ENCODE peak calls at places on chromosomes 4 and X, in nine cellular contexts. U, Q, N, H, F, O, R, W and K are unnamed samples.

GRCh38 chr4:90495936-90496335 is 368.7 kb downstream of the CCSER1 start:
- DNase-seq in Q (no peak), H (no peak), U (no peak), F (no peak), N (no peak), R (no peak), O (no peak), W (no peak), K (no peak)

GRCh38 chr4:66475596-66475995 is 805.3 kb upstream of the EPHA5 start:
- DNase-seq in U (peak; percentile 29), N (no peak), Q (no peak), R (no peak), O (no peak), W (no peak), F (no peak), H (no peak), K (no peak)

GRCh38 chr4:14130551-14130950 is 503.0 kb upstream of the BOD1L1 start:
- DNase-seq in H (no peak), R (no peak), N (no peak), Q (no peak), F (no peak), W (no peak), O (no peak), U (no peak), K (no peak)

GRCh38 chr4:67550491-67551256 is 5.4 kb upstream of the CENPC start:
- DNase-seq in O (no peak), H (no peak), F (no peak), U (no peak), R (no peak), N (no peak), Q (no peak), W (no peak), K (no peak)

GRCh38 chr4:125728568-125728967 is 413.8 kb downstream of the FAT4 start:
- DNase-seq in F (no peak), W (no peak), O (peak; percentile 93), R (no peak), H (no peak), N (no peak), U (peak; percentile 92), Q (no peak), K (no peak)

GRCh38 chr4:107906458-107907100 is 24.8 kb upstream of the CYP2U1 start:
- DNase-seq in R (no peak), N (no peak), O (no peak), Q (no peak), F (no peak), U (no peak), W (no peak), H (no peak), K (no peak)

GRCh38 chr4:156251373-156252065 is 297.9 kb upstream of the CTSO start:
- DNase-seq in R (no peak), U (no peak), H (no peak), F (no peak), N (no peak), O (no peak), W (no peak), Q (no peak), K (no peak)

GRCh38 chrX:71622347-71623104 is 4.2 kb upstream of the CXCR3 start:
- DNase-seq in R (peak; percentile 83), W (peak; percentile 58), H (peak; percentile 87), F (peak; percentile 38), N (peak; percentile 79), Q (peak; percentile 93), O (peak; percentile 65), U (peak; percentile 83), K (peak; percentile 42)

GRCh38 chrX:12065251-12065650 is 73.0 kb upstream of the FRMPD4 start:
- DNase-seq in O (peak; percentile 62), R (no peak), U (peak; percentile 59), N (no peak), Q (no peak), H (no peak), W (no peak), F (no peak), K (no peak)

GRCh38 chrX:103637604-103638338 is 9.0 kb downstream of the TCEAL1 start:
- DNase-seq in W (no peak), U (no peak), N (no peak), Q (no peak), F (no peak), H (no peak), O (peak; percentile 80), R (no peak), K (no peak)

GRCh38 chrX:107979534-107979933 is 2.6 kb downstream of the TEX13B start:
- DNase-seq in W (no peak), N (no peak), H (no peak), O (no peak), U (no peak), R (no peak), Q (no peak), F (no peak), K (no peak)

GRCh38 chrX:103063191-103063845 is 653 bp downstream of the BEX1 start:
- DNase-seq in O (peak; percentile 9), U (peak; percentile 54), F (no peak), N (no peak), W (peak; percentile 36), Q (no peak), R (no peak), H (no peak), K (no peak)

GRCh38 chrX:118551426-118551825 is 55.8 kb downstream of the DOCK11 start:
- DNase-seq in N (no peak), Q (no peak), U (no peak), W (no peak), O (no peak), F (no peak), R (no peak), H (no peak), K (no peak)

GRCh38 chrX:122113896-122114295 is 1066.5 kb downstream of the GLUD2 start:
- DNase-seq in O (no peak), U (no peak), N (no peak), W (no peak), F (no peak), H (no peak), R (no peak), Q (no peak), K (no peak)

GRCh38 chr4:99811850-99812249 is 4.8 kb upstream of the DAPP1 start:
- DNase-seq in N (no peak), W (peak; percentile 49), U (peak; percentile 46), R (no peak), F (peak; percentile 18), H (peak; percentile 45), O (peak; percentile 27), Q (no peak), K (no peak)

GRCh38 chrX:33434256-33435092 is 223.1 kb upstream of the DMD start:
- DNase-seq in N (peak; percentile 60), O (peak; percentile 20), R (peak; percentile 35), U (peak; percentile 37), H (peak; percentile 43), W (peak; percentile 54), F (no peak), Q (peak; percentile 73), K (peak; percentile 10)

GRCh38 chr4:107838763-107839162 is 14.0 kb downstream of the SGMS2 start:
- DNase-seq in W (no peak), O (peak; percentile 56), R (no peak), U (peak; percentile 64), Q (no peak), H (no peak), F (no peak), N (no peak), K (no peak)

GRCh38 chr4:107778784-107779530 is 45.8 kb upstream of the SGMS2 start:
- DNase-seq in Q (no peak), N (no peak), U (no peak), R (no peak), W (no peak), O (no peak), H (no peak), F (no peak), K (no peak)

GRCh38 chrX:129760981-129761380 is 18.8 kb upstream of the SASH3 start:
- DNase-seq in U (no peak), R (no peak), N (no peak), Q (no peak), O (no peak), F (no peak), W (no peak), H (no peak), K (no peak)

GRCh38 chr4:19327364-19327763 is 924.3 kb upstream of the SLIT2 start:
- DNase-seq in R (no peak), F (no peak), H (no peak), Q (no peak), W (no peak), U (no peak), N (no peak), O (no peak), K (no peak)

DNA sequence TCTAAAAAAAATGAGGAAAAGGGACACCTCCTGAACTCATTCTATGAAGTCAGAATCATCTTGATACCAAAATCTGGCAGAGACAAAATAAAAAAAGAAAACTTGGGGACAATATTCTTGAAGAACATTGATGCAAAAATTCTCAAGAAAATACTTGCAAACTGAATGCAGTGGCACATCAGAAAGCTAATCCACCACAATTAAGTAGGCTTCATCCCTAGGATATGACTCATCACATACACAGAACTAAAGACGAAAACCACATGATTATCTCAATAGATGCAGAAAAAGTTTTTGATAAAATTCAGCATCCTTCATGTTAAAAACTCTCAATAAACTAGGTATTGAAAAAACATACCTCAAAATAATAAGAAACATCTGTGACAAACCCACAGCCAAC is 98.3 kb downstream of the FAM47B start:
- DNase-seq in H (no peak), F (no peak), Q (no peak), N (no peak), O (no peak), U (no peak), W (no peak), R (no peak), K (no peak)
- H3K27me3 ChIP-seq in H (no peaks in the 10 kb centered on the region), F (no peaks in the 10 kb centered on the region), Q (no peaks in the 10 kb centered on the region), N (no peaks in the 10 kb centered on the region), O (no peaks in the 10 kb centered on the region), U (no peaks in the 10 kb centered on the region), W (no peaks in the 10 kb centered on the region), R (no peaks in the 10 kb centered on the region), K (no peaks in the 10 kb centered on the region)

DNA sequence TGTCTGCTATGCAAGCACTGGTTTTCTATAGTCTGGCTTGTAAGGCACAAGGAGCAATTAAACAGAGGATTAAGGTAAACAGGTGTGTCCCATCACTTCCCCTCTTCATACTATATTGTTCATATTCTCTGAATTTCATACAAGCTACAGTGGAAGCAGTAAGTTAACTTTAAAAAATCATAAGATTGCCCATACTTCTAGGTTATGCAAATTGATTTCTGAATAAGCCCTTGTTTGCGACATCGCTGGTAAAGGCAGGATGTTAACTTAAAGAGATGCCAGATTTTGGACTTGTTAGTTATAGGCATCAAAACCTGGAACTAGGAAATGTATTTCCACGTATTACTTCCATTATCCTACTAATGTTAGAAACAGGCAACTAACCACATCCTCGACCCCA is 1.0 kb upstream of the TMEM131L start:
- DNase-seq in N (no peak), W (no peak), R (no peak), Q (no peak), H (no peak), U (no peak), O (no peak), F (no peak), K (no peak)
- H3K4me3 ChIP-seq in N (peak overlapping the region; percentile 85), W (no peak overlapping the region), R (no peak overlapping the region), Q (peak overlapping the region; percentile 88), H (no peak overlapping the region), U (no peak overlapping the region), O (no peak overlapping the region), F (peak overlapping the region; percentile 70), K (peak overlapping the region; percentile 61)

GRCh38 chr4:40251366-40251765 is 54.5 kb downstream of the RHOH start:
- DNase-seq in N (no peak), Q (no peak), O (peak; percentile 91), U (no peak), H (no peak), R (no peak), W (no peak), F (no peak), K (no peak)
- H3K4me1 ChIP-seq in N (peaks cover 14% of the 10 kb centered on the region), Q (peaks cover 10% of the 10 kb centered on the region), O (peaks cover 46% of the 10 kb centered on the region), U (no peaks in the 10 kb centered on the region), H (no peaks in the 10 kb centered on the region), R (no peaks in the 10 kb centered on the region), W (no peaks in the 10 kb centered on the region), F (peaks cover 77% of the 10 kb centered on the region), K (peaks cover 65% of the 10 kb centered on the region)

GRCh38 chr4:6227412-6228157 is 27.2 kb upstream of the JAKMIP1 start:
- DNase-seq in F (no peak), W (no peak), Q (peak; percentile 52), H (no peak), N (peak; percentile 17), U (no peak), O (no peak), R (no peak), K (no peak)
- H3K27me3 ChIP-seq in F (peaks cover 11% of the 10 kb centered on the region), W (no peaks in the 10 kb centered on the region), Q (peaks cover 7% of the 10 kb centered on the region), H (peaks cover 28% of the 10 kb centered on the region), N (no peaks in the 10 kb centered on the region), U (no peaks in the 10 kb centered on the region), O (no peaks in the 10 kb centered on the region), R (no peaks in the 10 kb centered on the region), K (peaks cover 4% of the 10 kb centered on the region)